ENCODE peak calls at places on chromosome 2, in four cellular contexts. Y is SW480, B is HAP-1, F is GM10248. E is an unnamed sample.

GRCh38 chr2:64533882-64534281 is 9.8 kb downstream of the AFTPH start:
- DNase-seq in Y (no peak), F (no peak), B (no peak), E (no peak)

GRCh38 chr2:219453691-219454131 is 19.1 kb downstream of the SPEG start:
- DNase-seq in Y (peak), B (no peak), F (no peak), E (no peak)

GRCh38 chr2:100673691-100674485 is 111.1 kb downstream of the PDCL3 start:
- DNase-seq in B (no peak), Y (no peak), F (no peak), E (no peak)

GRCh38 chr2:127643698-127644660 is 2.0 kb upstream of the GPR17 start:
- DNase-seq in Y (no peak), B (no peak), F (no peak), E (no peak)

GRCh38 chr2:45191096-45191863 is 182.0 kb upstream of the SIX2 start:
- DNase-seq in Y (no peak), F (no peak), B (no peak), E (no peak)

GRCh38 chr2:225437319-225437718 is 37.8 kb downstream of the NYAP2 start:
- DNase-seq in Y (no peak), F (no peak), B (no peak), E (no peak)

GRCh38 chr2:239523147-239523943 is 122.5 kb upstream of the HDAC4 start:
- DNase-seq in F (no peak), Y (no peak), B (no peak), E (no peak)

GRCh38 chr2:201532686-201533304 is 81.3 kb downstream of the STRADB start:
- DNase-seq in Y (peak), F (peak), B (no peak), E (no peak)

GRCh38 chr2:63662028-63662804 is 73.5 kb downstream of the MDH1 start:
- DNase-seq in F (no peak), B (no peak), Y (no peak), E (no peak)

GRCh38 chr2:45006041-45006941 is 3.0 kb downstream of the SIX2 start:
- DNase-seq in F (no peak), B (no peak), Y (no peak), E (no peak)

GRCh38 chr2:65361623-65362022 is 70.8 kb downstream of the SPRED2 start:
- DNase-seq in B (no peak), F (no peak), Y (no peak), E (no peak)

GRCh38 chr2:102703748-102704147 is 58.1 kb upstream of the TMEM182 start:
- DNase-seq in Y (peak), B (no peak), F (peak), E (no peak)

GRCh38 chr2:43161650-43162542 is 64.5 kb downstream of the ZFP36L2 start:
- DNase-seq in Y (peak), B (no peak), F (no peak), E (no peak)

GRCh38 chr2:107585851-107586250 is 240.8 kb upstream of the RGPD4 start:
- DNase-seq in F (no peak), Y (no peak), B (no peak), E (no peak)

GRCh38 chr2:98572676-98573075 is 35.6 kb downstream of the COA5 start:
- DNase-seq in Y (no peak), B (no peak), F (no peak), E (no peak)

GRCh38 chr2:135948642-135949355 is 36.6 kb downstream of the DARS1 start:
- DNase-seq in Y (peak), B (no peak), F (peak), E (no peak)

GRCh38 chr2:112480540-112481049 is 1.4 kb upstream of the TTL start:
- DNase-seq in B (no peak), F (peak), Y (no peak), E (no peak)

GRCh38 chr2:237724811-237725478 is 73.6 kb upstream of the RBM44 start:
- DNase-seq in B (no peak), F (no peak), Y (no peak), E (no peak)

GRCh38 chr2:27765621-27766286 is 5.8 kb upstream of the MRPL33 start:
- DNase-seq in Y (peak), F (peak), B (no peak), E (peak)

GRCh38 chr2:127024769-127025356 is 82.1 kb downstream of the BIN1 start:
- DNase-seq in Y (peak), B (no peak), F (no peak), E (peak)

GRCh38 chr2:79716266-79716665 is 203.4 kb downstream of the CTNNA2 start:
- DNase-seq in F (no peak), B (no peak), Y (no peak), E (peak)

GRCh38 chr2:96265349-96265839 is 403 bp downstream of the TMEM127 start:
- DNase-seq in B (peak), F (peak), Y (peak), E (peak)

GRCh38 chr2:191675807-191676667 is 1.9 kb upstream of the NABP1 start:
- DNase-seq in F (peak), B (no peak), Y (no peak), E (no peak)

GRCh38 chr2:28664120-28664842 is 87.3 kb upstream of the PPP1CB start:
- DNase-seq in Y (no peak), F (no peak), B (no peak), E (no peak)

GRCh38 chr2:43034921-43035320 is 191.5 kb downstream of the ZFP36L2 start:
- DNase-seq in Y (no peak), F (no peak), B (no peak), E (no peak)

GRCh38 chr2:156319811-156320490 is 12.6 kb downstream of the NR4A2 start:
- DNase-seq in Y (no peak), F (no peak), B (no peak), E (no peak)

GRCh38 chr2:66526171-66526570 is 91.2 kb downstream of the MEIS1 start:
- DNase-seq in F (no peak), B (peak), Y (no peak), E (no peak)

GRCh38 chr2:149375801-149376349 is 45.5 kb downstream of the LYPD6 start:
- DNase-seq in B (no peak), Y (no peak), F (no peak), E (no peak)

GRCh38 chr2:129483366-129483765 is 496.1 kb upstream of the RAB6C start:
- DNase-seq in Y (no peak), F (no peak), B (no peak), E (no peak)

GRCh38 chr2:143284087-143284675 is 155.0 kb downstream of the ARHGAP15 start:
- DNase-seq in Y (peak), F (peak), B (peak), E (peak)

GRCh38 chr2:233426619-233427342 is 72.5 kb downstream of the DGKD start:
- DNase-seq in F (no peak), Y (peak), B (no peak), E (no peak)

GRCh38 chr2:86020984-86021383 is 84.7 kb downstream of the POLR1A start:
- DNase-seq in F (no peak), B (no peak), Y (no peak), E (no peak)

GRCh38 chr2:212034841-212035585 is 503.6 kb downstream of the ERBB4 start:
- DNase-seq in Y (no peak), B (no peak), F (no peak), E (no peak)

GRCh38 chr2:126657636-126658315 is 1.8 kb downstream of the GYPC start:
- DNase-seq in Y (no peak), F (peak), B (peak), E (no peak)

GRCh38 chr2:66948234-66948633 is 448.9 kb upstream of the ETAA1 start:
- DNase-seq in B (no peak), Y (no peak), F (no peak), E (no peak)